ENCODE peak calls at places on chromosomes 4 and X, in five cellular contexts. One of them, this sample, is unnamed.

GRCh38 chr4:54658321-54659093 is 750 bp downstream of the KIT start:
- DNase-seq in BJ: no peak
- DNase-seq in stimulated activated CD4-positive, alpha-beta T cell treated with anti-CD3 and anti-CD28 coated beads, Interleukin-1b, Interleukin-23, amount 100 ng/mL, for 24 hours: no peak
- DNase-seq in heart right ventricle: peak
- DNase-seq in NCI-H345: peak
- DNase-seq in this sample: no peak

GRCh38 chr4:159142254-159142653 is 39.4 kb downstream of the RAPGEF2 start:
- DNase-seq in BJ: no peak
- DNase-seq in stimulated activated CD4-positive, alpha-beta T cell treated with anti-CD3 and anti-CD28 coated beads, Interleukin-1b, Interleukin-23, amount 100 ng/mL, for 24 hours: no peak
- DNase-seq in heart right ventricle: no peak
- DNase-seq in NCI-H345: no peak
- DNase-seq in this sample: no peak

GRCh38 chr4:5878359-5878758 is 14.5 kb downstream of the CRMP1 start:
- DNase-seq in BJ: no peak
- DNase-seq in stimulated activated CD4-positive, alpha-beta T cell treated with anti-CD3 and anti-CD28 coated beads, Interleukin-1b, Interleukin-23, amount 100 ng/mL, for 24 hours: no peak
- DNase-seq in heart right ventricle: no peak
- DNase-seq in NCI-H345: peak
- DNase-seq in this sample: no peak

GRCh38 chrX:71923516-71923915 is 12.9 kb downstream of the NHSL2 start:
- DNase-seq in BJ: no peak
- DNase-seq in stimulated activated CD4-positive, alpha-beta T cell treated with anti-CD3 and anti-CD28 coated beads, Interleukin-1b, Interleukin-23, amount 100 ng/mL, for 24 hours: no peak
- DNase-seq in heart right ventricle: no peak
- DNase-seq in NCI-H345: no peak
- DNase-seq in this sample: no peak

GRCh38 chr4:42282081-42282901 is 115.0 kb upstream of the SHISA3 start:
- DNase-seq in BJ: no peak
- DNase-seq in stimulated activated CD4-positive, alpha-beta T cell treated with anti-CD3 and anti-CD28 coated beads, Interleukin-1b, Interleukin-23, amount 100 ng/mL, for 24 hours: no peak
- DNase-seq in heart right ventricle: peak
- DNase-seq in NCI-H345: peak
- DNase-seq in this sample: no peak

GRCh38 chr4:154491341-154491679 is 289 bp downstream of the DCHS2 start:
- DNase-seq in BJ: no peak
- DNase-seq in stimulated activated CD4-positive, alpha-beta T cell treated with anti-CD3 and anti-CD28 coated beads, Interleukin-1b, Interleukin-23, amount 100 ng/mL, for 24 hours: no peak
- DNase-seq in heart right ventricle: no peak
- DNase-seq in NCI-H345: no peak
- DNase-seq in this sample: no peak

GRCh38 chr4:22237155-22237751 is 278.6 kb downstream of the ADGRA3 start:
- DNase-seq in BJ: no peak
- DNase-seq in stimulated activated CD4-positive, alpha-beta T cell treated with anti-CD3 and anti-CD28 coated beads, Interleukin-1b, Interleukin-23, amount 100 ng/mL, for 24 hours: peak
- DNase-seq in heart right ventricle: no peak
- DNase-seq in NCI-H345: peak
- DNase-seq in this sample: peak

GRCh38 chr4:23163649-23164436 is 471.1 kb downstream of the GBA3 start:
- DNase-seq in BJ: no peak
- DNase-seq in stimulated activated CD4-positive, alpha-beta T cell treated with anti-CD3 and anti-CD28 coated beads, Interleukin-1b, Interleukin-23, amount 100 ng/mL, for 24 hours: no peak
- DNase-seq in heart right ventricle: no peak
- DNase-seq in NCI-H345: no peak
- DNase-seq in this sample: no peak

GRCh38 chrX:32048285-32048684 is 976.4 kb upstream of the FTHL17 start:
- DNase-seq in BJ: no peak
- DNase-seq in stimulated activated CD4-positive, alpha-beta T cell treated with anti-CD3 and anti-CD28 coated beads, Interleukin-1b, Interleukin-23, amount 100 ng/mL, for 24 hours: no peak
- DNase-seq in heart right ventricle: no peak
- DNase-seq in NCI-H345: no peak
- DNase-seq in this sample: no peak

GRCh38 chr4:151192556-151193235 is 84.3 kb upstream of the PRSS48 start:
- DNase-seq in BJ: no peak
- DNase-seq in stimulated activated CD4-positive, alpha-beta T cell treated with anti-CD3 and anti-CD28 coated beads, Interleukin-1b, Interleukin-23, amount 100 ng/mL, for 24 hours: no peak
- DNase-seq in heart right ventricle: no peak
- DNase-seq in NCI-H345: no peak
- DNase-seq in this sample: no peak

GRCh38 chr4:138555584-138555983 is 313.4 kb upstream of the SLC7A11 start:
- DNase-seq in BJ: no peak
- DNase-seq in stimulated activated CD4-positive, alpha-beta T cell treated with anti-CD3 and anti-CD28 coated beads, Interleukin-1b, Interleukin-23, amount 100 ng/mL, for 24 hours: no peak
- DNase-seq in heart right ventricle: no peak
- DNase-seq in NCI-H345: peak
- DNase-seq in this sample: no peak

GRCh38 chr4:76782837-76783236 is 115.1 kb downstream of the SOWAHB start:
- DNase-seq in BJ: peak
- DNase-seq in stimulated activated CD4-positive, alpha-beta T cell treated with anti-CD3 and anti-CD28 coated beads, Interleukin-1b, Interleukin-23, amount 100 ng/mL, for 24 hours: no peak
- DNase-seq in heart right ventricle: no peak
- DNase-seq in NCI-H345: no peak
- DNase-seq in this sample: no peak

GRCh38 chrX:27966492-27966891 is 14.8 kb downstream of the DCAF8L1 start:
- DNase-seq in BJ: no peak
- DNase-seq in stimulated activated CD4-positive, alpha-beta T cell treated with anti-CD3 and anti-CD28 coated beads, Interleukin-1b, Interleukin-23, amount 100 ng/mL, for 24 hours: no peak
- DNase-seq in heart right ventricle: no peak
- DNase-seq in NCI-H345: no peak
- DNase-seq in this sample: no peak

GRCh38 chr4:65665951-65666523 is 4.3 kb downstream of the EPHA5 start:
- DNase-seq in BJ: no peak
- DNase-seq in stimulated activated CD4-positive, alpha-beta T cell treated with anti-CD3 and anti-CD28 coated beads, Interleukin-1b, Interleukin-23, amount 100 ng/mL, for 24 hours: no peak
- DNase-seq in heart right ventricle: no peak
- DNase-seq in NCI-H345: peak
- DNase-seq in this sample: no peak

GRCh38 chrX:150084474-150085229 is 146.4 kb upstream of the EOLA2 start:
- DNase-seq in BJ: peak
- DNase-seq in stimulated activated CD4-positive, alpha-beta T cell treated with anti-CD3 and anti-CD28 coated beads, Interleukin-1b, Interleukin-23, amount 100 ng/mL, for 24 hours: no peak
- DNase-seq in heart right ventricle: no peak
- DNase-seq in NCI-H345: no peak
- DNase-seq in this sample: no peak

GRCh38 chrX:154748712-154749339 is 2.1 kb downstream of the GAB3 start:
- DNase-seq in BJ: no peak
- DNase-seq in stimulated activated CD4-positive, alpha-beta T cell treated with anti-CD3 and anti-CD28 coated beads, Interleukin-1b, Interleukin-23, amount 100 ng/mL, for 24 hours: no peak
- DNase-seq in heart right ventricle: peak
- DNase-seq in NCI-H345: peak
- DNase-seq in this sample: no peak

GRCh38 chr4:11232004-11232403 is 196.7 kb downstream of the HS3ST1 start:
- DNase-seq in BJ: no peak
- DNase-seq in stimulated activated CD4-positive, alpha-beta T cell treated with anti-CD3 and anti-CD28 coated beads, Interleukin-1b, Interleukin-23, amount 100 ng/mL, for 24 hours: no peak
- DNase-seq in heart right ventricle: no peak
- DNase-seq in NCI-H345: no peak
- DNase-seq in this sample: no peak

GRCh38 chr4:153257151-153257620 is 52.9 kb downstream of the TRIM2 start:
- DNase-seq in BJ: no peak
- DNase-seq in stimulated activated CD4-positive, alpha-beta T cell treated with anti-CD3 and anti-CD28 coated beads, Interleukin-1b, Interleukin-23, amount 100 ng/mL, for 24 hours: no peak
- DNase-seq in heart right ventricle: no peak
- DNase-seq in NCI-H345: no peak
- DNase-seq in this sample: no peak

GRCh38 chr4:41890085-41890484 is 45.1 kb upstream of the TMEM33 start:
- DNase-seq in BJ: no peak
- DNase-seq in stimulated activated CD4-positive, alpha-beta T cell treated with anti-CD3 and anti-CD28 coated beads, Interleukin-1b, Interleukin-23, amount 100 ng/mL, for 24 hours: no peak
- DNase-seq in heart right ventricle: no peak
- DNase-seq in NCI-H345: no peak
- DNase-seq in this sample: no peak

GRCh38 chr4:123823244-123823643 is 426.6 kb downstream of the SPRY1 start:
- DNase-seq in BJ: no peak
- DNase-seq in stimulated activated CD4-positive, alpha-beta T cell treated with anti-CD3 and anti-CD28 coated beads, Interleukin-1b, Interleukin-23, amount 100 ng/mL, for 24 hours: no peak
- DNase-seq in heart right ventricle: no peak
- DNase-seq in NCI-H345: no peak
- DNase-seq in this sample: no peak

GRCh38 chrX:115449742-115450141 is 111.2 kb upstream of the PLS3 start:
- DNase-seq in BJ: peak
- DNase-seq in stimulated activated CD4-positive, alpha-beta T cell treated with anti-CD3 and anti-CD28 coated beads, Interleukin-1b, Interleukin-23, amount 100 ng/mL, for 24 hours: no peak
- DNase-seq in heart right ventricle: peak
- DNase-seq in NCI-H345: no peak
- DNase-seq in this sample: no peak

GRCh38 chrX:45479196-45479834 is 278.6 kb upstream of the DIPK2B start:
- DNase-seq in BJ: peak
- DNase-seq in stimulated activated CD4-positive, alpha-beta T cell treated with anti-CD3 and anti-CD28 coated beads, Interleukin-1b, Interleukin-23, amount 100 ng/mL, for 24 hours: no peak
- DNase-seq in heart right ventricle: no peak
- DNase-seq in NCI-H345: no peak
- DNase-seq in this sample: no peak

GRCh38 chr4:168880811-168881595 is 129.1 kb downstream of the CBR4 start:
- DNase-seq in BJ: no peak
- DNase-seq in stimulated activated CD4-positive, alpha-beta T cell treated with anti-CD3 and anti-CD28 coated beads, Interleukin-1b, Interleukin-23, amount 100 ng/mL, for 24 hours: no peak
- DNase-seq in heart right ventricle: no peak
- DNase-seq in NCI-H345: no peak
- DNase-seq in this sample: no peak

GRCh38 chr4:112817933-112818921 is 181.3 kb downstream of the LARP7 start:
- DNase-seq in BJ: peak
- DNase-seq in stimulated activated CD4-positive, alpha-beta T cell treated with anti-CD3 and anti-CD28 coated beads, Interleukin-1b, Interleukin-23, amount 100 ng/mL, for 24 hours: peak
- DNase-seq in heart right ventricle: peak
- DNase-seq in NCI-H345: peak
- DNase-seq in this sample: peak

GRCh38 chr4:105158837-105159236 is 12.2 kb downstream of the TET2 start:
- DNase-seq in BJ: no peak
- DNase-seq in stimulated activated CD4-positive, alpha-beta T cell treated with anti-CD3 and anti-CD28 coated beads, Interleukin-1b, Interleukin-23, amount 100 ng/mL, for 24 hours: no peak
- DNase-seq in heart right ventricle: no peak
- DNase-seq in NCI-H345: no peak
- DNase-seq in this sample: no peak

GRCh38 chr4:957581-958313 is 15.6 kb downstream of the DGKQ start:
- DNase-seq in BJ: no peak
- DNase-seq in stimulated activated CD4-positive, alpha-beta T cell treated with anti-CD3 and anti-CD28 coated beads, Interleukin-1b, Interleukin-23, amount 100 ng/mL, for 24 hours: no peak
- DNase-seq in heart right ventricle: no peak
- DNase-seq in NCI-H345: no peak
- DNase-seq in this sample: no peak

GRCh38 chr4:2469192-2469984 is 482 bp downstream of the RNF4 start:
- DNase-seq in BJ: no peak
- DNase-seq in stimulated activated CD4-positive, alpha-beta T cell treated with anti-CD3 and anti-CD28 coated beads, Interleukin-1b, Interleukin-23, amount 100 ng/mL, for 24 hours: peak
- DNase-seq in heart right ventricle: peak
- DNase-seq in NCI-H345: peak
- DNase-seq in this sample: no peak

GRCh38 chr4:24105183-24106039 is 215.6 kb upstream of the PPARGC1A start:
- DNase-seq in BJ: peak
- DNase-seq in stimulated activated CD4-positive, alpha-beta T cell treated with anti-CD3 and anti-CD28 coated beads, Interleukin-1b, Interleukin-23, amount 100 ng/mL, for 24 hours: no peak
- DNase-seq in heart right ventricle: no peak
- DNase-seq in NCI-H345: no peak
- DNase-seq in this sample: no peak

GRCh38 chr4:166846939-166847338 is 387.4 kb downstream of the SPOCK3 start:
- DNase-seq in BJ: no peak
- DNase-seq in stimulated activated CD4-positive, alpha-beta T cell treated with anti-CD3 and anti-CD28 coated beads, Interleukin-1b, Interleukin-23, amount 100 ng/mL, for 24 hours: no peak
- DNase-seq in heart right ventricle: no peak
- DNase-seq in NCI-H345: no peak
- DNase-seq in this sample: no peak

This sample was measured in H1.